ENCODE peak calls at places on chromosomes 5 and 9, in seven cellular contexts. One of them, this sample, is unnamed.

GRCh38 chr5:36492998-36493655 is 113.3 kb upstream of the SLC1A3 start:
- DNase-seq in cardiac fibroblast: peak
- DNase-seq in choroid plexus epithelial cell: peak
- DNase-seq in astrocyte of the spinal cord: peak
- DNase-seq in brain microvascular endothelial cell: peak
- DNase-seq in tibial nerve: no peak
- DNase-seq in mucosa of descending colon: no peak
- DNase-seq in this sample: no peak

GRCh38 chr9:38158628-38159027 is 89.6 kb upstream of the SHB start:
- DNase-seq in mucosa of descending colon: no peak
- DNase-seq in brain microvascular endothelial cell: no peak
- DNase-seq in tibial nerve: no peak
- DNase-seq in choroid plexus epithelial cell: no peak
- DNase-seq in cardiac fibroblast: no peak
- DNase-seq in astrocyte of the spinal cord: no peak
- DNase-seq in this sample: no peak

GRCh38 chr5:112880219-112880964 is 19.3 kb downstream of the SRP19 start:
- DNase-seq in cardiac fibroblast: no peak
- DNase-seq in brain microvascular endothelial cell: no peak
- DNase-seq in astrocyte of the spinal cord: no peak
- DNase-seq in mucosa of descending colon: no peak
- DNase-seq in choroid plexus epithelial cell: no peak
- DNase-seq in tibial nerve: no peak
- DNase-seq in this sample: no peak

GRCh38 chr9:71285191-71285656 is 163.8 kb upstream of the TRPM3 start:
- DNase-seq in choroid plexus epithelial cell: peak
- DNase-seq in mucosa of descending colon: no peak
- DNase-seq in cardiac fibroblast: peak
- DNase-seq in astrocyte of the spinal cord: peak
- DNase-seq in tibial nerve: peak
- DNase-seq in brain microvascular endothelial cell: peak
- DNase-seq in this sample: peak

GRCh38 chr5:178284095-178284675 is 51.6 kb upstream of the PHYKPL start:
- DNase-seq in tibial nerve: no peak
- DNase-seq in astrocyte of the spinal cord: peak
- DNase-seq in cardiac fibroblast: peak
- DNase-seq in brain microvascular endothelial cell: peak
- DNase-seq in choroid plexus epithelial cell: peak
- DNase-seq in mucosa of descending colon: no peak
- DNase-seq in this sample: no peak

GRCh38 chr5:4082966-4083564 is 487.4 kb downstream of the IRX1 start:
- DNase-seq in astrocyte of the spinal cord: peak
- DNase-seq in tibial nerve: no peak
- DNase-seq in cardiac fibroblast: peak
- DNase-seq in brain microvascular endothelial cell: no peak
- DNase-seq in choroid plexus epithelial cell: no peak
- DNase-seq in mucosa of descending colon: no peak
- DNase-seq in this sample: no peak

GRCh38 chr9:1879501-1879900 is 135.6 kb upstream of the SMARCA2 start:
- DNase-seq in tibial nerve: no peak
- DNase-seq in astrocyte of the spinal cord: no peak
- DNase-seq in mucosa of descending colon: no peak
- DNase-seq in cardiac fibroblast: no peak
- DNase-seq in choroid plexus epithelial cell: no peak
- DNase-seq in brain microvascular endothelial cell: no peak
- DNase-seq in this sample: no peak

GRCh38 chr9:123660691-123661090 is 269.2 kb downstream of the DENND1A start:
- DNase-seq in mucosa of descending colon: no peak
- DNase-seq in choroid plexus epithelial cell: no peak
- DNase-seq in brain microvascular endothelial cell: no peak
- DNase-seq in cardiac fibroblast: peak
- DNase-seq in tibial nerve: no peak
- DNase-seq in astrocyte of the spinal cord: no peak
- DNase-seq in this sample: no peak

GRCh38 chr9:20994486-20994885 is 37.0 kb downstream of the HACD4 start:
- DNase-seq in brain microvascular endothelial cell: no peak
- DNase-seq in tibial nerve: no peak
- DNase-seq in cardiac fibroblast: no peak
- DNase-seq in astrocyte of the spinal cord: no peak
- DNase-seq in choroid plexus epithelial cell: peak
- DNase-seq in mucosa of descending colon: no peak
- DNase-seq in this sample: no peak

GRCh38 chr5:136926073-136926472 is 560.7 kb upstream of the TRPC7 start:
- DNase-seq in mucosa of descending colon: no peak
- DNase-seq in cardiac fibroblast: no peak
- DNase-seq in tibial nerve: no peak
- DNase-seq in choroid plexus epithelial cell: no peak
- DNase-seq in brain microvascular endothelial cell: no peak
- DNase-seq in astrocyte of the spinal cord: no peak
- DNase-seq in this sample: no peak

GRCh38 chr5:145347026-145347616 is 488.0 kb downstream of the PRELID2 start:
- DNase-seq in astrocyte of the spinal cord: peak
- DNase-seq in mucosa of descending colon: no peak
- DNase-seq in cardiac fibroblast: peak
- DNase-seq in tibial nerve: no peak
- DNase-seq in brain microvascular endothelial cell: peak
- DNase-seq in choroid plexus epithelial cell: peak
- DNase-seq in this sample: peak

DNA sequence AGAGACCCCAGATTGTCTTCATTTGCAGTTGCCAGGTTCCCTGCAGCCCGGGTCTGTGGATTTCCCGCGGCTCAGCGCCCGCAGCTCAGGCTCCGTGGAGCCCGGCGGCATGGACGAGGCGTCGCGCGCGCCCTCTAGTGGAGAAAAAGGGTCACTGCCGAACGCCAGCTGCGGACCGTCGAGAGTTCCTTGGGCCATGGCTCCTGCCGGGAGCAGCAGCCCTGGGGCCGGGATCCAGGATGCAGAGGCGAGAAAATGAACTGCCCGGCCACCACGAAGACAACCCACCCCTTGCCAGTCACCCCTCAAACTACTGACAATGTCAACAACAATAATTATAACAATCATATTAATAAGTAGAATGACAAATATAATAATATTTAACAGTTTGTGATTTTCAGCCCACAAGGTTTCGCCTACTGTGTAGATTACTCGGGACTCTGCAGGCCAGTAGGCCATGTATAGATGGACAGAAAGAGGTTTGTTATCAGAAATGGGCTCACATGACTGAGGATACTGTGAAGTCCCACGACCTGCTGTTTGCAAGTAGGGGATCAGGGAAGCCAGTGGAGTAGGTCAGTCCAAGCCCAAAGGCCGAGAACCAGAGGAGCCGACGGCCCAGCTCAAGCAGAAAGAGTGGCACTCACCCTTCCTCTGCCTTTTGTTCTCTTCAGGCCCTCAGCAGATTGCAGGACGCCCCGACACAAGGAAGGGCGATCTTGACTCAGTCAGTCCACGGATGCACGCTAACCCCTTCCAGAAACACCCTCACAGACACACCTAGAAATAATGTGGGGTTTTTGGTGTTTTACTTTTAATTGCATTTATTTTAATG is 43.1 kb downstream of the BOD1 start:
- DNase-seq in choroid plexus epithelial cell: peak
- DNase-seq in cardiac fibroblast: peak
- DNase-seq in mucosa of descending colon: peak
- DNase-seq in brain microvascular endothelial cell: peak
- DNase-seq in astrocyte of the spinal cord: peak
- DNase-seq in tibial nerve: peak
- DNase-seq in this sample: no peak
- H3K4me3 ChIP-seq in choroid plexus epithelial cell: peak
- H3K4me3 ChIP-seq in cardiac fibroblast: no peak
- H3K4me3 ChIP-seq in mucosa of descending colon: no peak
- H3K4me3 ChIP-seq in brain microvascular endothelial cell: peak
- H3K4me3 ChIP-seq in astrocyte of the spinal cord: no peak
- H3K4me3 ChIP-seq in tibial nerve: no peak
- H3K4me3 ChIP-seq in this sample: no peak

GRCh38 chr9:83536332-83536731 is 1.9 kb downstream of the FRMD3 start:
- DNase-seq in tibial nerve: no peak
- DNase-seq in astrocyte of the spinal cord: no peak
- DNase-seq in mucosa of descending colon: no peak
- DNase-seq in choroid plexus epithelial cell: peak
- DNase-seq in cardiac fibroblast: no peak
- DNase-seq in brain microvascular endothelial cell: no peak
- DNase-seq in this sample: no peak

GRCh38 chr9:83538890-83539238 is 663 bp upstream of the FRMD3 start:
- DNase-seq in mucosa of descending colon: no peak
- DNase-seq in brain microvascular endothelial cell: no peak
- DNase-seq in astrocyte of the spinal cord: no peak
- DNase-seq in choroid plexus epithelial cell: no peak
- DNase-seq in tibial nerve: no peak
- DNase-seq in cardiac fibroblast: no peak
- DNase-seq in this sample: no peak

GRCh38 chr9:83535736-83536135 is 2.5 kb downstream of the FRMD3 start:
- DNase-seq in astrocyte of the spinal cord: no peak
- DNase-seq in choroid plexus epithelial cell: no peak
- DNase-seq in mucosa of descending colon: no peak
- DNase-seq in brain microvascular endothelial cell: no peak
- DNase-seq in tibial nerve: no peak
- DNase-seq in cardiac fibroblast: no peak
- DNase-seq in this sample: no peak

GRCh38 chr9:83537331-83538171 is 650 bp downstream of the FRMD3 start:
- DNase-seq in cardiac fibroblast: peak
- DNase-seq in mucosa of descending colon: peak
- DNase-seq in choroid plexus epithelial cell: peak
- DNase-seq in tibial nerve: no peak
- DNase-seq in brain microvascular endothelial cell: no peak
- DNase-seq in astrocyte of the spinal cord: peak
- DNase-seq in this sample: no peak

DNA sequence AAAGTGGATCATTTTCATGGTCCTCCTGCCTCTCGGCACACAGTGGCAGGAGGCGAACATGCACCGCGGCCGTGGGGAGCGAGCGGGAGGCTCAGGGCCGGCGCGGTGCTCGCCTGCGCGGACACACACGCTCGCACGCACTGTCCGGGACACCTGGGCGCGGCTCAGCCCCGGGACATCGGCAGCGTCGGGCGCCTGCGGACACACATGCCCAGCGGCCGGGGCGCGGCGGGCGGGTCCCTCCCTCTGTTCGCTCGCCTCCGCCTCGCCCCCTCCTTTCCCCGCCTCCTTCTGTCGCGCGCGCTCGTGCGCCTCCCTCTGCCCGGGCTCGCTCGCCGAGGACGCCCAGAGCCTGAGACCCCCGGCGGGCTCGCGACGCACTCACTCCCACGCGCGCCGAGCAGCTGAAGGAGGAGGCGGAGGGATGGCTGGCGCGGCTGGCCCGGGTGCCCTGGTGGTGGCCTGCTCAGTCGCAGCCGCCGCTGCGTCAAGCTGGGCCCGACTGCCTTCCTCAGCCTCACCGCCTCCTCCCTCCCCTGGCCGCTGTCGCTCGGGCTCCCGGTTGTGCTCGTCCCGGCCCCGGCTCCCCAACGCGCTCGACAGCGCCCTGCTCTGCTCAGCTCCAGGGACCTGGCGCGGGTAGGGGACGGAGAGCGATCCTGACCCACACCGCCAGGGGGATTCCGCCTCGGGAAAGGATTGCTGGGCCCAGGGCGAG is at the start of gene FRMD3:
- DNase-seq in cardiac fibroblast: peak
- DNase-seq in tibial nerve: peak
- DNase-seq in choroid plexus epithelial cell: peak
- DNase-seq in brain microvascular endothelial cell: peak
- DNase-seq in astrocyte of the spinal cord: peak
- DNase-seq in mucosa of descending colon: peak
- DNase-seq in this sample: no peak
- TF ChIP-seq CTCF in cardiac fibroblast: peak
- TF ChIP-seq CTCF in tibial nerve: peak
- TF ChIP-seq CTCF in choroid plexus epithelial cell: peak
- TF ChIP-seq CTCF in brain microvascular endothelial cell: peak
- TF ChIP-seq CTCF in astrocyte of the spinal cord: peak
- TF ChIP-seq CTCF in mucosa of descending colon: peak
- TF ChIP-seq CTCF in this sample: peak

DNA sequence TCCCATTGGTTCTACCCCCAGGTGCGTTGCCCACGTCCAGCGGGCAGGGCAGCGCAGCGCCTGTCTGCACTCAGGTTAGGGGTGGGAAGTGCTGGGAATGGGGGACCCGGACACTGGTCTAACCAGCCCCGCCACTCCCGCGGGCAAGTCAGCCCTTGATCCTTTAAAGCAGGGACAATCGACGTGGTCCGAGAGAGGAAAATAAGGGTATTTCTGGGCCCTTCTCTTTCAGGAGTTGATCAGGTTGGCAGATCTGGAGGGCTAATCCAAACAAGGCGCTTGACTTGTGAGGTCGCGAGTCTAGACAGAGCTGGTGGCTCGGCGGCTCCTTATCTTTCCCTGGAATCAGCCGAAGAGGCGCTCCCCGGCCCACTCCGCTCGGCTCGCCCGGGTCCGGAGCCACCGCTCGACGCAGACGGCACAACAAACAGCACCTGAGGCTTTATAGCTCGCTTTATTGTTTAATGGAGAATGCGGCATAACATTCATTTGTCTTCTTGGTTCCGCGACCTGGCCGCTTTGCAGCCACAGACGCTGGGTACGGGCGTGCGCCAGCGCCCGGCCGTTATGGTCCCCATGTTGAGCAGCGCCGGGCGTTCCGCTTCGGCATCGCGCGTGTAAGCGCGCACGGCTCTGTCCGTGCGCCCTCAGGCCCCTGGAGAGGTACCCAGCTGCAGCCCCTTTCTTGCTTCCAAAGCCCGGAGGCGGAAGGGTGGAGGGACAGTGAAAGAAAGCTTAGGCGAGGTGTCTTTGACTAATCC is 15.8 kb downstream of the ISL1 start:
- DNase-seq in mucosa of descending colon: no peak
- DNase-seq in tibial nerve: no peak
- DNase-seq in astrocyte of the spinal cord: no peak
- DNase-seq in choroid plexus epithelial cell: no peak
- DNase-seq in cardiac fibroblast: no peak
- DNase-seq in brain microvascular endothelial cell: no peak
- DNase-seq in this sample: no peak
- H3K4me3 ChIP-seq in mucosa of descending colon: no peak
- H3K4me3 ChIP-seq in tibial nerve: no peak
- H3K4me3 ChIP-seq in astrocyte of the spinal cord: no peak
- H3K4me3 ChIP-seq in choroid plexus epithelial cell: no peak
- H3K4me3 ChIP-seq in cardiac fibroblast: no peak
- H3K4me3 ChIP-seq in brain microvascular endothelial cell: no peak
- H3K4me3 ChIP-seq in this sample: no peak

DNA sequence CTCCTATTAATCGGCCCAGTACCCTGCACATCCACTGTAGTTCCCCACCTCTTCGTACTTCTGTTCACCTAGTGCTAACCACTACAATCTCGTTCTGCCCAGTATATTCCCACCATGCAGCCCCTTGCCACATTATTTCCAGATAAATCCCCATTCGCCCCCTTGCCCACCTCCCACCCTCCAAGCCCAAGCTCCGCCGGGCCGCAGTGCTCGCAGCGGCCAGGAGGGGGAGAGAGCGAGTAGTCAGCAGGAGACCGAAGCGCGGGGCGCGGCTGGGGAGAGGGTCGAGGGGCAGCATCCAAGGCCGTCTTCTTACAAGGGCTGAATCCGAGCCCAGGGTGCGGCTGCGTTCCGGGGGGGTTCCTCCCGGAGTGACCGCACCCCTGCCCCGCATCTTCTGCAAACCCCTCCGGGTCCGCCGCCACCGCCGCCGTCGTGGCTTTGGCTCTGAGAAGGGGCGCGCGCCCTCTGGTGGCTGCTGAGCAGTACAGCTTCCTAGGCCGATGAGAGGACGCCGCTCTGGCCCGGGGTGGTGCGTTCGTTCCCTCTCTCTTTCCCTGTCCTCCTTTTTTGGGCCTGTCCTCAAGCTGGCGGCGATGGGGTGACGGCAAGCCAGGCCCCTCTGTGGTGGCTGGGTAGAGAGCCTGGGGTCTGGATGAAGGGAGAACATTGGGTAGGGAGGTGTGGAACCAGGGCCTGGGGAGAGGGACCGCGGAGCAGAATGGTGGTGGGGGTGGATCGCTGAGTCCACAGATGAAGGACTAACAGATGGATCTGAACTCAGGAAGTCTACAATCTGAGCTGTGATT is 30.0 kb upstream of the PSD2 start:
- DNase-seq in cardiac fibroblast: peak
- DNase-seq in tibial nerve: peak
- DNase-seq in choroid plexus epithelial cell: peak
- DNase-seq in mucosa of descending colon: peak
- DNase-seq in brain microvascular endothelial cell: peak
- DNase-seq in astrocyte of the spinal cord: peak
- DNase-seq in this sample: no peak
- TF ChIP-seq CTCF in cardiac fibroblast: peak
- TF ChIP-seq CTCF in tibial nerve: peak
- TF ChIP-seq CTCF in choroid plexus epithelial cell: peak
- TF ChIP-seq CTCF in mucosa of descending colon: peak
- TF ChIP-seq CTCF in brain microvascular endothelial cell: peak
- TF ChIP-seq CTCF in astrocyte of the spinal cord: peak
- TF ChIP-seq CTCF in this sample: peak

This sample was measured in AG04450.